ENCODE peak calls at places on chromosomes 13 and 19, in seven cellular contexts. F, Z, D, T, H, W and P are unnamed samples.

GRCh38 chr19:38090561-38090960 is 133.5 kb downstream of the DPF1 start:
- DNase-seq in F (no peak), Z (no peak), D (peak), T (no peak), H (no peak), W (no peak), P (no peak)

GRCh38 chr13:24742294-24742693 is 21.7 kb upstream of the RNF17 start:
- DNase-seq in F (no peak), Z (no peak), D (no peak), T (peak), H (no peak), W (no peak), P (no peak)

GRCh38 chr19:12597594-12597993 is 13.0 kb downstream of the ZNF490 start:
- DNase-seq in F (no peak), Z (no peak), D (no peak), T (no peak), H (no peak), W (no peak), P (no peak)

GRCh38 chr19:1882089-1882785 is 3.1 kb downstream of the ABHD17A start:
- DNase-seq in F (peak), Z (peak), D (no peak), T (no peak), H (no peak), W (no peak), P (no peak)

GRCh38 chr19:50205681-50206138 is 2.3 kb downstream of the MYH14 start:
- DNase-seq in F (no peak), Z (no peak), D (peak), T (peak), H (no peak), W (no peak), P (no peak)

GRCh38 chr19:51065221-51065960 is 499 bp upstream of the KLK13 start:
- DNase-seq in F (no peak), Z (no peak), D (no peak), T (no peak), H (no peak), W (no peak), P (no peak)

GRCh38 chr13:48542581-48543341 is 9.9 kb upstream of the RCBTB2 start:
- DNase-seq in F (peak), Z (no peak), D (peak), T (peak), H (peak), W (peak), P (no peak)

GRCh38 chr19:55419089-55419488 is 11.5 kb upstream of the UBE2S start:
- DNase-seq in F (no peak), Z (no peak), D (no peak), T (no peak), H (no peak), W (no peak), P (no peak)

GRCh38 chr13:84139561-84140158 is 257.4 kb upstream of the SLITRK1 start:
- DNase-seq in F (no peak), Z (no peak), D (no peak), T (peak), H (no peak), W (peak), P (no peak)

GRCh38 chr19:306151-306900 is 15.1 kb upstream of the PLPP2 start:
- DNase-seq in F (no peak), Z (no peak), D (no peak), T (no peak), H (no peak), W (no peak), P (no peak)